ENCODE peak calls at places on chromosomes 6 and 20, in five cellular contexts. T, P, K, Y and Q are unnamed samples.

GRCh38 chr6:16136536-16137450 is 7.9 kb downstream of the MYLIP start:
- DNase-seq in Y (no peak), P (no peak), T (peak), K (peak), Q (no peak)

GRCh38 chr20:63969851-63970713 is at the start of gene ZNF512B:
- DNase-seq in P (peak), K (peak), T (peak), Y (peak), Q (peak)

GRCh38 chr6:106520711-106521367 is 108.5 kb downstream of the RTN4IP1 start:
- DNase-seq in Y (peak), T (no peak), P (no peak), K (peak), Q (peak)

GRCh38 chr6:31453259-31453658 is 44.7 kb upstream of the MICB start:
- DNase-seq in Y (no peak), T (no peak), K (no peak), P (no peak), Q (no peak)

GRCh38 chr6:1063671-1064355 is 248.1 kb upstream of the FOXQ1 start:
- DNase-seq in K (no peak), Y (no peak), T (no peak), P (no peak), Q (no peak)

GRCh38 chr6:134732761-134733160 is 217.1 kb downstream of the ALDH8A1 start:
- DNase-seq in T (no peak), K (no peak), P (no peak), Y (no peak), Q (no peak)

GRCh38 chr6:105163186-105163585 is 16.6 kb downstream of the POPDC3 start:
- DNase-seq in Y (no peak), K (no peak), P (no peak), T (no peak), Q (no peak)

GRCh38 chr6:21949211-21949801 is 347.5 kb downstream of the PRL start:
- DNase-seq in K (no peak), Y (no peak), P (no peak), T (no peak), Q (no peak)

GRCh38 chr6:108560463-108561308 is at the start of gene FOXO3:
- DNase-seq in P (peak), T (peak), K (peak), Y (peak), Q (peak)

GRCh38 chr20:4962257-4962855 is 39.0 kb downstream of the SLC23A2 start:
- DNase-seq in T (no peak), K (peak), Y (no peak), P (no peak), Q (no peak)

GRCh38 chr6:43335469-43335868 is 26.8 kb upstream of the CRIP3 start:
- DNase-seq in Y (no peak), T (no peak), P (no peak), K (no peak), Q (no peak)

GRCh38 chr20:10137032-10137431 is 81.6 kb upstream of the SNAP25 start:
- DNase-seq in T (no peak), P (no peak), Y (no peak), K (no peak), Q (no peak)